ENCODE peak calls at places on chromosomes 3 and 15, in seven cellular contexts. U is aorta, B is left ventricle myocardium inferior, K is cardiac muscle cell, R is lung, N is neural progenitor cell, Q is GM23338. V is an unnamed sample. For H3K4me1 and H3K27me3, the result is how much of the 10 kb centered on the place peaks cover.

GRCh38 chr3:23404241-23404640 is 201.1 kb downstream of the UBE2E2 start:
- DNase-seq in U (no peak), B (no peak), K (no peak), R (no peak), N (no peak), Q (no peak), V (no peak)

GRCh38 chr3:194328080-194328571 is 23.0 kb downstream of the CPN2 start:
- DNase-seq in U (no peak), B (no peak), K (no peak), R (no peak), N (peak), Q (no peak), V (no peak)

GRCh38 chr3:2485027-2485375 is 386.3 kb downstream of the CNTN4 start:
- DNase-seq in U (no peak), B (no peak), K (no peak), R (no peak), N (no peak), Q (no peak), V (no peak)

GRCh38 chr15:67573194-67573593 is 30.7 kb downstream of the MAP2K5 start:
- DNase-seq in U (no peak), B (no peak), K (no peak), R (no peak), N (no peak), Q (no peak), V (no peak)

GRCh38 chr3:171839270-171839669 is 3.9 kb upstream of the TMEM212 start:
- DNase-seq in U (no peak), B (no peak), K (no peak), R (no peak), N (no peak), Q (no peak), V (no peak)

GRCh38 chr15:65423977-65424679 is 1.4 kb upstream of the IGDCC4 start:
- DNase-seq in U (no peak), B (peak), K (no peak), R (no peak), N (no peak), Q (peak), V (no peak)

GRCh38 chr3:11001020-11001657 is 8.6 kb downstream of the SLC6A1 start:
- DNase-seq in U (no peak), B (no peak), K (no peak), R (no peak), N (peak), Q (peak), V (no peak)

GRCh38 chr3:152331018-152331541 is 62.4 kb downstream of the MBNL1 start:
- DNase-seq in U (peak), B (no peak), K (no peak), R (no peak), N (no peak), Q (no peak), V (peak)

GRCh38 chr15:44813231-44813630 is 76.9 kb downstream of the TRIM69 start:
- DNase-seq in U (no peak), B (no peak), K (no peak), R (no peak), N (no peak), Q (no peak), V (no peak)

GRCh38 chr3:135560847-135561246 is 404.7 kb upstream of the PPP2R3A start:
- DNase-seq in U (no peak), B (no peak), K (peak), R (no peak), N (no peak), Q (no peak), V (no peak)

GRCh38 chr3:126517986-126518778 is 609 bp upstream of the UROC1 start:
- DNase-seq in U (peak), B (no peak), K (no peak), R (no peak), N (no peak), Q (no peak), V (no peak)

GRCh38 chr3:42012378-42012934 is 50.6 kb upstream of the ULK4 start:
- DNase-seq in U (no peak), B (no peak), K (no peak), R (no peak), N (no peak), Q (no peak), V (no peak)

GRCh38 chr15:50148362-50148963 is 29.4 kb upstream of the ATP8B4 start:
- DNase-seq in U (no peak), B (no peak), K (peak), R (no peak), N (peak), Q (peak), V (no peak)

GRCh38 chr3:124774305-124774673 is 44.0 kb downstream of the UMPS start:
- DNase-seq in U (peak), B (peak), K (peak), R (no peak), N (peak), Q (peak), V (peak)

GRCh38 chr3:163916596-163917560 is 1161.4 kb downstream of the SI start:
- DNase-seq in U (no peak), B (no peak), K (no peak), R (no peak), N (peak), Q (peak), V (no peak)

GRCh38 chr3:175295248-175296000 is 436.3 kb downstream of the NAALADL2 start:
- DNase-seq in U (no peak), B (no peak), K (no peak), R (no peak), N (no peak), Q (no peak), V (no peak)

GRCh38 chr15:40061212-40061901 is 22.4 kb upstream of the SRP14 start:
- DNase-seq in U (no peak), B (no peak), K (no peak), R (no peak), N (no peak), Q (no peak), V (no peak)
- H3K4me1 ChIP-seq in U (under half), B (under half), K (under half), R (under half), N (under half), Q (under half), V (under half)

GRCh38 chr15:58313810-58314592 is 117.8 kb upstream of the LIPC start:
- DNase-seq in U (no peak), B (no peak), K (no peak), R (no peak), N (no peak), Q (no peak), V (no peak)

GRCh38 chr15:58321034-58321433 is 110.8 kb upstream of the LIPC start:
- DNase-seq in U (no peak), B (no peak), K (no peak), R (no peak), N (no peak), Q (no peak), V (no peak)

GRCh38 chr15:58313304-58313703 is 118.5 kb upstream of the LIPC start:
- DNase-seq in U (no peak), B (no peak), K (no peak), R (no peak), N (no peak), Q (no peak), V (no peak)

GRCh38 chr15:58314593-58315216 is 117.1 kb upstream of the LIPC start:
- DNase-seq in U (no peak), B (no peak), K (no peak), R (no peak), N (no peak), Q (no peak), V (no peak)

DNA sequence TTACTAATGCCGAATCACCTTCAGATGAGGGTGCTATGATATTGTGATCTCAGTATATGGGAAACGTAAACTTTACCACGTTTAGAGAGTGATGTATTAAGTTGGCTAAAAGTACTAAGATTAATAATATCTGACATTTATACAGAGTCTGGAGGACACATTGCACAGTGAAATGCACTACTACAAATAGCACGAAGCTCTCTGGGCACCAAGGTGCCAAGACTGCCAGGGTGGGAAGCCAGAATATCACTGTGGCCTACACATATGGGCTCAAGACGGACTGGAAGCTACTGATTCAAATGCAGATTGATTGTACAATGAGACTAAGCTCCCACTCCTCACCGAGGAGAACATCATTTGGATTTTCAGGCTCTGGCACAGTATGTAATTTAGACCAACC is 113.3 kb upstream of the LIPC start:
- DNase-seq in U (no peak), B (no peak), K (no peak), R (no peak), N (no peak), Q (no peak), V (no peak)
- H3K27ac ChIP-seq in U (no peak), B (no peak), K (no peak), R (no peak), N (no peak), Q (no peak), V (no peak)

GRCh38 chr3:157611176-157611575 is 108.0 kb upstream of the VEPH1 start:
- DNase-seq in U (no peak), B (no peak), K (no peak), R (no peak), N (no peak), Q (no peak), V (no peak)
- H3K27me3 ChIP-seq in U (under half), B (under half), K (under half), R (under half), N (under half), Q (under half), V (under half)

DNA sequence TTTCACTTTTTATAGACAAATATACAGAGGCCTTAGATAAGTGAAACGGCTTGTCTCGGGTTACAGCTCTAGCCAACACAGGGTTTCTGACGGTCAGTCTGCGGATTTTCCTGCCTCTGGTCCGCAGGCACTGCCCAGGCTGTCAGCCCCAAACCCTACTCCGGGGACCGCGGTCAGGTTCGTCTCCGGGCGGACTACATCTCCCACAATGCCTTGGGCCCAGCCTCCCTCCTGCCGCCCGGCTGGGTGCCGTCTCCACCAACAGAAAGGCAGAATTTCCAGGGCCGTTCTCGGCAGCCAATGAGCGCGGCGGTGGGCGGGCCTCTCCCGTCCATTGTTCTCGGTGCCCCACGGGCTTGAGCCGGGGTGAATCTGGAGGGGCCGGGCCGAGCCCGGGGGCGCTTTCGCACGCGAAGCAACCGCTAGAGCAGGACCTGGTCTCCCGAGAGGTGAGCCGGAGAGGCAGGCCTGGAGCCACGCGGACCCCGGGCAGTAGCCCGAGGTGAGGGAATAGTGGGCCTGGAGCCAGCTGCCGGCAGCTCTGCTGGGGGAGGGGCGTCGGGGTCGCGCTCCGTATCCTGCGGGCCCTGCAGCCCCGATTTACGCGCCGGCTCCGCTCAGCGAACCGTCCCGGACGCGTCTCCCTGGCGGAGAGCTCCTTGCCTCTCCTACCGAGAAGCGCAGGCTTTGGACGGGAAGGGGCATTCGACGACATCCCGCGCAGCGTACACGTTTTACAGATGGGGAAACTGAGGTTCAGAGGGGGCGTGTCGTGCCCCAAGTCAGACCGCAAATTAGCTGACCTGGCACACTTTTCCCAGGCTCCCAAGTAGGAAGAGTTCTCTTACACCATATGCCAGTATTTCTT is at the start of gene ZSCAN2:
- DNase-seq in U (peak), B (peak), K (peak), R (peak), N (peak), Q (peak), V (peak)
- H3K4me1 ChIP-seq in U (under half), B (under half), K (under half), R (under half), N (under half), Q (under half), V (under half)

V was measured in SJSA1.